ENCODE peak calls at places on chromosomes 16 and 17, in six cellular contexts. Y is fibroblast of the aortic adventitia; H is keratinocyte; S is upper lobe of right lung; D is CD8-positive, alpha-beta memory T cell; W is cardiac muscle cell. L is an unnamed sample.

GRCh38 chr17:30345089-30345433 is 11.2 kb upstream of the TMIGD1 start:
- DNase-seq in S (no peak), H (no peak), Y (no peak), D (no peak), W (no peak), L (no peak)

GRCh38 chr17:73508057-73508930 is 136.0 kb downstream of the SDK2 start:
- DNase-seq in Y (no peak), W (no peak), D (no peak), H (no peak), S (no peak), L (no peak)

GRCh38 chr16:77767211-77767610 is 21.2 kb upstream of the VAT1L start:
- DNase-seq in D (no peak), H (no peak), W (no peak), Y (peak; percentile 32), S (no peak), L (no peak)

GRCh38 chr17:80429356-80430275 is 14.6 kb downstream of the ENDOV start:
- DNase-seq in Y (no peak), D (no peak), H (no peak), S (no peak), W (no peak), L (no peak)

GRCh38 chr16:81526935-81527334 is 82.3 kb downstream of the CMIP start:
- DNase-seq in D (peak; percentile 16), S (no peak), W (no peak), H (peak; percentile 98), Y (peak; percentile 93), L (no peak)

GRCh38 chr17:77423589-77424451 is 283.1 kb downstream of the SEC14L1 start:
- DNase-seq in Y (peak; percentile 99), D (no peak), H (peak; percentile 72), W (no peak), S (no peak), L (peak; percentile 99)

GRCh38 chr17:27519550-27519949 is 63.3 kb downstream of the KSR1 start:
- DNase-seq in H (no peak), D (no peak), S (no peak), W (no peak), Y (no peak), L (no peak)

GRCh38 chr16:12891836-12892235 is 9.6 kb upstream of the SHISA9 start:
- DNase-seq in D (no peak), W (no peak), H (no peak), Y (no peak), S (no peak), L (no peak)

GRCh38 chr17:74008196-74008595 is 195.3 kb upstream of the RPL38 start:
- DNase-seq in Y (no peak), S (no peak), H (no peak), D (no peak), W (no peak), L (no peak)

GRCh38 chr17:7058831-7059447 is 15.0 kb upstream of the SLC16A11 start:
- DNase-seq in H (no peak), D (no peak), S (no peak), Y (peak; percentile 16), W (no peak), L (no peak)

GRCh38 chr16:51181495-51181795 is 30.4 kb upstream of the SALL1 start:
- DNase-seq in D (no peak), S (no peak), W (no peak), H (no peak), Y (no peak), L (no peak)

DNA sequence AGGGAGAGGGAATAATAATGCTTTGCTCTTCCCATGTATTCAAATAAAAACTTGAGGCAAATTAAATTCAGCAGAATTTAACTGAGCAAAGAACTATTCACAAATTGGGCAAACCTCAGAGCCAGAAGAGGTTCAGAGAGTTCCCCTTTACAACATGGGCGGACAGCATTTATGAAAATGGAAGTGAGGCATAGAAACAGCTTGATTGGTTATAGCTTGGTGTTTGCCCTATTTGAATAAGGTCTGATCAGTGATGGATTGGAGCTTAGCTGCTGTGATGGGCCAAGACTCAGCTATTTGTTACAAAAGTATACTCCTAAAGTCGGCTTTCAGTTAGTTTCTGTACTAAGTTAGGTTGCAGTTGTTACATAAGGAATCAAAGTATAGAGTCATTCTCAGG is 63.0 kb downstream of the TMEM100 start:
- DNase-seq in H (no peak), D (no peak), W (no peak), S (no peak), Y (no peak), L (no peak)
- H3K4me3 ChIP-seq in H (no peak overlapping the region), D (no peak overlapping the region), W (no peak overlapping the region), S (no peak overlapping the region), Y (no peak overlapping the region), L (no peak overlapping the region)

GRCh38 chr16:89921699-89922476 is 1.3 kb upstream of the TUBB3 start:
- DNase-seq in D (no peak), Y (peak; percentile 92), W (peak; percentile 50), H (peak; percentile 79), S (peak; percentile 80), L (peak; percentile 78)
- H3K4me3 ChIP-seq in D (no peak overlapping the region), Y (peak overlapping the region; percentile 83), W (peak overlapping the region; percentile 64), H (peak overlapping the region; percentile 56), S (peak overlapping the region; percentile 55), L (peak overlapping the region; percentile 56)

GRCh38 chr17:31510273-31511175 is 119.0 kb downstream of the RAB11FIP4 start:
- DNase-seq in S (no peak), H (no peak), Y (no peak), W (no peak), D (no peak), L (peak; percentile 84)

GRCh38 chr17:31506517-31506916 is 115.0 kb downstream of the RAB11FIP4 start:
- DNase-seq in W (no peak), S (no peak), H (no peak), D (no peak), Y (no peak), L (no peak)

GRCh38 chr17:31509805-31510177 is 118.3 kb downstream of the RAB11FIP4 start:
- DNase-seq in H (no peak), D (no peak), Y (no peak), S (no peak), W (no peak), L (no peak)

GRCh38 chr17:31509095-31509804 is 117.8 kb downstream of the RAB11FIP4 start:
- DNase-seq in D (peak; percentile 27), H (no peak), W (no peak), S (no peak), Y (no peak), L (no peak)

DNA sequence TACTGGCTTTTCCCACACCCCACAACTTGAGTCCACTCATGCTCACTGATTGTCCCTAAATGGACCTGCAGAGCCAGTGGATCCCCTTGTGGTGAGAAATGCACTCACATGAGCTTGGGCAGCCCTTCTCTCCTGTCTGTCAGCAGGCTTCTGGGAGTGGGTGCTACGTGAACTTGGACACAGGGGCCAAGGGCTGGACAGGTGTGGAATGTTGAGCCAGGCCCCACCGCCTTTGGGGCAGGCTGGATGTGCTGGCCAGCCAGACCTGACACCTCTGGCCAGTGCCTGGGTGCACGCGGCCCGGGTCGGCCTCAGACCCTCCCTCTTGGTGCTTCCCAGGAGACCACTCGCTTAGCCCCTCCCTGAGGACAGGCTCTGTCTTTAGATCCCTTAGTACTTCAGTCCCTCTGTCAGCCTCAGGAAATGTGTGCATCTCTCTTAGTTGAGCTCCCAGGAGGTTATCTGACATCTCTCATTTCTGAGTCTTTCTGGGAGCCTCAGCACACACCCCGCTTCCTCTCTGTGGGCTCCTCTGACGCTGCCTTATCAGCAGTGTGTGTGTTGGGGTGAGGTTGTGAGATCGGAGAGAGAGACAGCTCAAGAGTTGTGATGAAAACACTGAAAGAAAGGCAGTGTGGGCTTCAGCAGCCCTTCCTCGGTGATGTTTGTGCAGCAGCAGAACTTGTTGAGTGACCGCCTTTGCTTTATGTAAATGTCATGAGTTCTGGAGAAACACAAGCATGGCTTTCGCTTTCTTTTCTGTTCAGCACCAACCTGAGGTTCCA is 117.0 kb downstream of the RAB11FIP4 start:
- DNase-seq in Y (no peak), W (peak; percentile 52), S (no peak), D (peak; percentile 58), H (no peak), L (no peak)
- H3K4me3 ChIP-seq in Y (no peak overlapping the region), W (no peak overlapping the region), S (peak overlapping the region; percentile 8), D (peak overlapping the region; percentile 73), H (no peak overlapping the region), L (no peak overlapping the region)

GRCh38 chr17:8163978-8164814 is 1.4 kb upstream of the VAMP2 start:
- DNase-seq in S (peak; percentile 83), D (peak; percentile 77), Y (peak; percentile 22), W (peak; percentile 34), H (no peak), L (peak; percentile 79)

GRCh38 chr17:8161289-8162231 is 1.2 kb downstream of the VAMP2 start:
- DNase-seq in S (peak; percentile 67), W (no peak), H (no peak), Y (no peak), D (no peak), L (no peak)

GRCh38 chr17:8162232-8162996 is at the start of gene VAMP2:
- DNase-seq in S (peak; percentile 93), Y (peak; percentile 55), W (peak; percentile 87), D (peak; percentile 81), H (no peak), L (peak; percentile 91)

GRCh38 chr17:8164815-8165131 is 2.0 kb upstream of the VAMP2 start:
- DNase-seq in S (peak; percentile 51), Y (no peak), D (no peak), H (no peak), W (no peak), L (no peak)

GRCh38 chr17:8162997-8163977 is 539 bp upstream of the VAMP2 start:
- DNase-seq in W (peak; percentile 32), D (no peak), Y (no peak), S (peak; percentile 75), H (no peak), L (no peak)
- H3K4me3 ChIP-seq in W (peak overlapping the region; percentile 100), D (peak overlapping the region; percentile 49), Y (peak overlapping the region; percentile 92), S (peak overlapping the region; percentile 96), H (peak overlapping the region; percentile 99), L (peak overlapping the region; percentile 99)

DNA sequence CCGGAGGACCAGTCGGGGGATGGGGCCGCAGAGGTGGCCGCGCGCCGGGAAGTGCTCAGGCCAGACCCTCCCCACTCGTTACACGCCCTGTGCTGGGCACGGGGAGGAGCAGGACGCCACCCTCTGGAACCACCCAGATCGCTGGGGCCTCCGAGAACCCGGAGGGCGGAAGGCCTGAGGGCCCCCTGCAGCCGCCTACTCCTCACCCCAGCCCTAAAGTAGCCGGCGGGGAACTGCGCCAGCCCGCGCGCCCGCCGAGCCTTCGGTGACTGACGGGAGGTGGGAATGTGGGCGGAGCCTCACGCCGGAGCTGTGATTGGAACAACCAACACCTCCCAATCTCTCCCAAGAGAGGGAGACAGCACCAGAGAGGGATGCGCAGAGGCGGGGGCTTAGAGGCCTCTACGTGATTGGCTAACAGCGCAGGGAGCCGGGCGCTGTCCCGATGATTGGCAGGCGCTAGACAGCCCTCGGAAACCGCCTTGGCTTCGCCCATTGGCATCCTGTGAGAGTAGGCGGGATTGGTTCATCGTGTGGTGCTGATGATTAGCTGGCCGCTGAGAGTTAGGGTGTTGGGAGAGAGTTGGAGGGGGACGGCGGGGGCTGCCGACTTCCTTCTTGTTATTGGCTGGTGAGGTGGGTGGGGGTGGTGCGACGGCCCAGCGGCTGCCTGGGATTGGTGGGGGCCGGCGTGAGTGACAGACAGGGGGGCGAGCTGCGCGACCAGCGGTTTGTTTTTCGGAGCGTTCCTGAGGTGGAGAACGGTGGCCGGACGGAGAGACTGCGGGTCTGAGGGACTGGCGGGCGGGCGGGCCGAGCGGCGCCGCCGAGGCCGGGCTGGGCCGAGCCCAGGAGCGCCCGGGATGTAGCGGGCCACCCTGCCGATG is at the start of gene MAP3K3:
- DNase-seq in S (peak; percentile 99), H (peak; percentile 99), D (peak; percentile 97), W (peak; percentile 100), Y (peak; percentile 100), L (peak; percentile 100)
- H3K4me3 ChIP-seq in S (peak within 1 kb of the TSS; percentile 78), H (peak within 1 kb of the TSS; percentile 71), D (peak within 1 kb of the TSS; percentile 70), W (peak within 1 kb of the TSS; percentile 88), Y (peak within 1 kb of the TSS; percentile 80), L (peak within 1 kb of the TSS; percentile 67)

GRCh38 chr17:5000237-5000639 is 2.5 kb downstream of the KIF1C start:
- DNase-seq in D (no peak), Y (peak; percentile 51), H (no peak), W (peak; percentile 54), S (peak; percentile 88), L (peak; percentile 82)
- H3K4me3 ChIP-seq in D (no peak overlapping the region), Y (peak overlapping the region; percentile 97), H (no peak overlapping the region), W (peak overlapping the region; percentile 90), S (peak overlapping the region; percentile 98), L (peak overlapping the region; percentile 85)

L was measured in tibial artery.